ENCODE peak calls at places on chromosomes 13 and 19, in four cellular contexts. Y is IMR-90, N is psoas muscle, P is mammary epithelial cell. F is an unnamed sample. For H3K27me3 and H3K36me3, the result is how much of the 10 kb centered on the place peaks cover.

GRCh38 chr19:1441677-1442438 is 3.7 kb downstream of the RPS15 start:
- DNase-seq in Y (no peak), N (no peak), P (no peak), F (no peak)

GRCh38 chr13:79662882-79663281 is 181.9 kb downstream of the NDFIP2 start:
- DNase-seq in Y (no peak), N (no peak), P (no peak), F (no peak)

GRCh38 chr19:55080121-55080914 is 4.6 kb downstream of the EPS8L1 start:
- DNase-seq in Y (peak), N (peak), P (peak), F (no peak)

GRCh38 chr19:3534375-3535234 is 4.4 kb upstream of the TEKTIP1 start:
- DNase-seq in Y (no peak), N (no peak), P (no peak), F (no peak)

GRCh38 chr13:90872491-90873025 is 474.9 kb upstream of the MIR17HG start:
- DNase-seq in Y (no peak), N (no peak), P (no peak), F (no peak)

GRCh38 chr19:4981681-4981958 is 12.7 kb downstream of the KDM4B start:
- DNase-seq in Y (no peak), N (no peak), P (no peak), F (no peak)

GRCh38 chr13:113951246-113951999 is 22.5 kb downstream of the C13orf46 start:
- DNase-seq in Y (peak), N (peak), P (peak), F (peak)

GRCh38 chr19:1019980-1020867 is 699 bp downstream of the TMEM259 start:
- DNase-seq in Y (no peak), N (no peak), P (no peak), F (no peak)

GRCh38 chr13:106567421-106568224 is at the start of gene ARGLU1:
- DNase-seq in Y (peak), N (peak), P (peak), F (peak)

GRCh38 chr13:39016789-39017188 is 21.1 kb downstream of the PROSER1 start:
- DNase-seq in Y (peak), N (no peak), P (peak), F (no peak)

GRCh38 chr19:19227217-19227616 is 15.5 kb downstream of the NCAN start:
- DNase-seq in Y (no peak), N (no peak), P (no peak), F (no peak)

GRCh38 chr19:4390017-4390861 is 10.1 kb downstream of the SH3GL1 start:
- DNase-seq in Y (peak), N (peak), P (peak), F (no peak)

GRCh38 chr19:2432131-2432848 is 4.9 kb upstream of the TIMM13 start:
- DNase-seq in Y (no peak), N (peak), P (no peak), F (no peak)

GRCh38 chr13:99855516-99855915 is 116.1 kb downstream of the ZIC5 start:
- DNase-seq in Y (no peak), N (no peak), P (no peak), F (no peak)

DNA sequence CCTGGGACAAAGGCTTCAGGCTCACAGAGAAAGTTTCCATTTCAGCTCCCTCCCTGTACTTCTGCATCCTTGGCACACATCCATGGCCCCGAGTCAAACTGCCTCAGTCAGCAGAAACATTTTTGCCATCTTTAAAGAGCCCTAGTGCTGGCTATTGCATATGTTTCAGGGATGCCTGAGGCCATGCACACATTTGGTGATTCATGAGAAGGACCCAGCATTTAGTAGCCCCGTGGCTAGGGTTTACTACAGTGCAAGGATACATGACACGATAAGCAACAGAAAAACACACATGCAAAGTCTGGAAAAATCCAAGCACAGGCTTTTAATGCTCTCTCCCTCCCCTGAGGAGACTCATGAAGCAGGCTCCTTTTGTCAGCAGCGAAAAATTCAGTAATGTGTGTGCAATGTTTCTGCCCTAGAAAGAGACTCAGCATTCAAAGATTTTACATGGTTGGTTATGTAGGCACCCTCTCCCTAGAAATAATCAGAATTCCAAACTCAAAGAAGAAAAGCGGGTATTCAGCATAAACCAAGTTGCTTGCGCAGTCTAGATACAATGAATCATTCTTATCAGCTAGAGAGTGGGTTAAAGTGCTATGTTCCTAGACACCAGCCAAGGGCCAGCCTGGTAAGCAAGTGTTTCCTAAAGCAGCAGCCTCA is 17.6 kb downstream of the ACOD1 start:
- DNase-seq in Y (peak), N (peak), P (peak), F (no peak)
- H3K4me3 ChIP-seq in Y (no peak), N (no peak), P (no peak), F (no peak)

GRCh38 chr19:40519352-40520322 is 52.8 kb downstream of the SPTBN4 start:
- DNase-seq in Y (peak), N (no peak), P (peak), F (no peak)
- H3K27me3 ChIP-seq in Y (under half), N (under half), P (under half), F (under half)

DNA sequence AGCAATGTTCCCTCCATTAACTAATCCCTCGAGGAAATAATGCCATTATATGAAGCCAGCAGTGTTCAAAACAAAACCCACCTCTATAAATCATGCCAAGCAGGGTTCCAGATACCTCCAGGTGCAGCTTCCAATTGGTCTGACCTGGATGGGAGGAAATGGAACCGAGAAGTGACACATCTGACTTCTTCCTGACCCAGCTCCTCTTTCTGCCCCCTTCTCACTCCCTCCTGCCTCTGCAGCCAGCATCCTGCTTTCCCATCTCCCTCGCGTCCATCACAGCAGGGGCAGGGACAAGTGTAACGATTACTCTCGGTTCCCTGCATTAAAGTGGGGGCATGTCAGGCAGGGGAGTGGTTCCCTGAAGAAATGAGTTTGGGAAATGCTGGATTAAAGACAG is 37.5 kb downstream of the HSPH1 start:
- DNase-seq in Y (no peak), N (no peak), P (no peak), F (no peak)
- H3K36me3 ChIP-seq in Y (under half), N (under half), P (under half), F (under half)

GRCh38 chr19:56109216-56109615 is 11.9 kb downstream of the ZNF787 start:
- DNase-seq in Y (peak), N (no peak), P (no peak), F (no peak)
- H3K4me3 ChIP-seq in Y (no peak), N (peak), P (no peak), F (peak)

GRCh38 chr19:41993612-41994483 is at the start of gene ATP1A3:
- DNase-seq in Y (peak), N (peak), P (peak), F (no peak)
- H3K27me3 ChIP-seq in Y (half or more), N (under half), P (under half), F (under half)

GRCh38 chr13:110182003-110182402 is 125.0 kb downstream of the COL4A1 start:
- DNase-seq in Y (no peak), N (no peak), P (no peak), F (no peak)

GRCh38 chr13:110182461-110182860 is 124.5 kb downstream of the COL4A1 start:
- DNase-seq in Y (no peak), N (no peak), P (no peak), F (no peak)

GRCh38 chr13:110186221-110186838 is 120.6 kb downstream of the COL4A1 start:
- DNase-seq in Y (no peak), N (no peak), P (no peak), F (no peak)

GRCh38 chr13:110185696-110186095 is 121.3 kb downstream of the COL4A1 start:
- DNase-seq in Y (peak), N (no peak), P (no peak), F (no peak)

DNA sequence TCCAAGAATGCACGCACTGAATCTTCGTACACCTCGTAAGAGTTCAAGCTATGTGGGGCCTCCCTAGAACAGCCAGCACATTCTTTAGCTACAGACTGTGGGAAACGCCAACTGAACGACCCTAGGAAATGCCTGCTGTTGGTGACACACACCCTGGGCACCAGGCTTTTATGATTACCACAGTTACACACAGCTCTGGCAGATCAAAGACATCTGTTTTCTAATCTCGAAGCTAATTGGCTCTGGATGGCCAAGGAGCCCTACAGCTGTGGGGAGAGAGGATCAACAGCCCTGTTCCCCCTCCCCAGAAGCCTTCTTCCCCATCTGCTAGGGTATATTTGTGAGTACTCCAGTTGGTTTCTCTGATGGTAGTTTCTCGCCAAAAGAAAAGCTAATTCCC is 123.0 kb downstream of the COL4A1 start:
- DNase-seq in Y (peak), N (no peak), P (no peak), F (no peak)
- H3K36me3 ChIP-seq in Y (half or more), N (under half), P (under half), F (half or more)

DNA sequence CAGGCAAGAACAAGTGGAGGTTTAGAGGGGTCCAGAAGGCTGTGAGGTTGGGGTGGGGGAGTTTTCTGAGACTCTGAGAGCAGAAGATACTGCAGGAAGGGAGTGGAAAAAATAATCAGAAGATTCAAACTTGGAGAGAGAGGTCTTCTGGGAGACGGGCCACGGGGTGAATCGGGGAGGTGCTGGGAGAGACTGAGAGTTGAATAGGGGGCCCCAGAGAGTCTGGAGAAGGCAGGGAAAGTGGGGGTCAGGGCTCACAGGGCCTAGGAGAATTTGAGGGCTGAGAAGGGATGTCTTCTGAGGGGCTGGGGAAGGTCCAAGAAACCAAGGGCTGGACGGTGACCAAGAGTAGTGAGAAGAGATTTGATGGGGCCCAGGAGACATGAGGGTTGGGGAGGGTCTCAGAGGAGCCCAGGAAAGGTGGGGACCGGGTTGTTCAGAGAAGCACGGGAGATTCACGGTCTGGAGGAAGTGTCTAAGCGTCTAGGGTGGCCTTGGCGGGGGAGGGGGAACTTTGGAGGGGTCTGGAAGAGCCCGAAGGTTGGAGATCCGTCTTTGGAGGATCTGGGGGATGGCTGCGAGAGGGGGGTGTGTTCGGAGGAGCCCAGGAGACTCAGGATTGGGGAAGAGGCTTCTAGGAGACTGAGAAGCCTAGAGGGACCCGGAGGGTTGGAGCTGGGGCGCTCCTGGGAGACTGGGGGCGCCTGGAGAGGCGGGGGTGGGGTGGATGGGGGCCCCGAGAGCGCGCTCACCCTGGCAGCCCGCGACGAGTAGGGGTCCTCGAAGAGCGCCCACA is 1.5 kb downstream of the KCNC3 start:
- DNase-seq in Y (no peak), N (no peak), P (no peak), F (no peak)
- H3K4me3 ChIP-seq in Y (no peak), N (no peak), P (no peak), F (peak)

GRCh38 chr13:20358022-20358421 is 125.9 kb upstream of the GJB6 start:
- DNase-seq in Y (no peak), N (no peak), P (no peak), F (no peak)

GRCh38 chr13:20356437-20356836 is 124.3 kb upstream of the GJB6 start:
- DNase-seq in Y (no peak), N (no peak), P (no peak), F (no peak)

GRCh38 chr13:20360041-20360491 is 127.9 kb upstream of the GJB6 start:
- DNase-seq in Y (peak), N (no peak), P (peak), F (no peak)

GRCh38 chr13:20360835-20361412 is 128.8 kb upstream of the GJB6 start:
- DNase-seq in Y (no peak), N (no peak), P (no peak), F (no peak)

DNA sequence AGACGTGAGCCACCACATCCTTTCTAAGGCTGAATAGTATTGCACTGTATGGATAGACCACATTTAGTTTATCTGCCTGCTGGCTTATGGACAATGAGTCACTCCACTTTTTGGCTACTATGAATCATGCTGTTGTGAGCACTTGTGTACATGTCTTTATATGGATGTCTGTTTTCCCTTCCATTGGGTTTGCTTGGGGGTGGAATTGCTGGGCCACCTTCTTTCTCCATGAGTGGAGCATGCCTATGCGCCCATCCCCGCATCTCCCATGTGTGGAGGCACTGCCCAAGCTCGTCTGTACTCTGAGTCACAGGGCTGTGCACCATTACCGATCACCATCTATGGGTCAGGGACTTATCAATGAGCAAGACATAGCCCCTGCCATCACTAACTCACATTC is 127.2 kb upstream of the GJB6 start:
- DNase-seq in Y (peak), N (no peak), P (peak), F (no peak)
- H3K27me3 ChIP-seq in Y (under half), N (under half), P (under half), F (under half)

F was measured in thoracic aorta.